ENCODE peak calls at places on chromosomes 4 and X, in six cellular contexts. One of them, this sample, is unnamed.

GRCh38 chr4:53196872-53197759 is 168.7 kb downstream of the SCFD2 start:
- DNase-seq in GM23338: peak; percentile 85
- DNase-seq in tibial nerve: peak; percentile 9
- DNase-seq in A549: peak; percentile 69
- DNase-seq in endothelial cell of umbilical vein: peak; percentile 84
- DNase-seq in upper lobe of right lung: no peak
- DNase-seq in this sample: no peak

GRCh38 chrX:24306430-24306829 is 7.4 kb downstream of the SUPT20HL2 start:
- DNase-seq in GM23338: peak; percentile 27
- DNase-seq in tibial nerve: no peak
- DNase-seq in A549: no peak
- DNase-seq in endothelial cell of umbilical vein: peak; percentile 1
- DNase-seq in upper lobe of right lung: no peak
- DNase-seq in this sample: no peak

GRCh38 chr4:169315530-169316306 is 45.0 kb upstream of the SH3RF1 start:
- DNase-seq in GM23338: peak; percentile 4
- DNase-seq in tibial nerve: no peak
- DNase-seq in A549: peak; percentile 9
- DNase-seq in endothelial cell of umbilical vein: peak; percentile 30
- DNase-seq in upper lobe of right lung: no peak
- DNase-seq in this sample: no peak

GRCh38 chr4:78014889-78015886 is 41.9 kb upstream of the FRAS1 start:
- DNase-seq in GM23338: no peak
- DNase-seq in tibial nerve: no peak
- DNase-seq in A549: no peak
- DNase-seq in endothelial cell of umbilical vein: no peak
- DNase-seq in upper lobe of right lung: no peak
- DNase-seq in this sample: no peak

GRCh38 chrX:78923198-78924015 is 21.8 kb upstream of the P2RY10 start:
- DNase-seq in GM23338: no peak
- DNase-seq in tibial nerve: no peak
- DNase-seq in A549: peak; percentile 0
- DNase-seq in endothelial cell of umbilical vein: no peak
- DNase-seq in upper lobe of right lung: no peak
- DNase-seq in this sample: no peak

GRCh38 chrX:1242901-1243402 is 25.7 kb upstream of the CSF2RA start:
- DNase-seq in GM23338: peak; percentile 54
- DNase-seq in tibial nerve: no peak
- DNase-seq in A549: peak; percentile 59
- DNase-seq in endothelial cell of umbilical vein: no peak
- DNase-seq in upper lobe of right lung: no peak
- DNase-seq in this sample: no peak

GRCh38 chrX:130771648-130772312 is 131.2 kb downstream of the ENOX2 start:
- DNase-seq in GM23338: no peak
- DNase-seq in tibial nerve: no peak
- DNase-seq in A549: no peak
- DNase-seq in endothelial cell of umbilical vein: no peak
- DNase-seq in upper lobe of right lung: no peak
- DNase-seq in this sample: no peak

GRCh38 chrX:24955372-24955771 is 60.4 kb downstream of the ARX start:
- DNase-seq in GM23338: no peak
- DNase-seq in tibial nerve: no peak
- DNase-seq in A549: no peak
- DNase-seq in endothelial cell of umbilical vein: no peak
- DNase-seq in upper lobe of right lung: no peak
- DNase-seq in this sample: no peak

GRCh38 chr4:23871420-23871819 is 18.4 kb downstream of the PPARGC1A start:
- DNase-seq in GM23338: no peak
- DNase-seq in tibial nerve: no peak
- DNase-seq in A549: no peak
- DNase-seq in endothelial cell of umbilical vein: no peak
- DNase-seq in upper lobe of right lung: no peak
- DNase-seq in this sample: no peak

GRCh38 chr4:183200453-183200852 is 101.4 kb downstream of the WWC2 start:
- DNase-seq in GM23338: no peak
- DNase-seq in tibial nerve: no peak
- DNase-seq in A549: peak; percentile 46
- DNase-seq in endothelial cell of umbilical vein: peak; percentile 93
- DNase-seq in upper lobe of right lung: peak; percentile 88
- DNase-seq in this sample: peak; percentile 85

GRCh38 chr4:108345862-108346530 is 177.3 kb upstream of the LEF1 start:
- DNase-seq in GM23338: no peak
- DNase-seq in tibial nerve: no peak
- DNase-seq in A549: no peak
- DNase-seq in endothelial cell of umbilical vein: no peak
- DNase-seq in upper lobe of right lung: no peak
- DNase-seq in this sample: no peak

GRCh38 chrX:43065978-43066377 is 288.0 kb upstream of the PPP1R2C start:
- DNase-seq in GM23338: no peak
- DNase-seq in tibial nerve: no peak
- DNase-seq in A549: no peak
- DNase-seq in endothelial cell of umbilical vein: peak; percentile 3
- DNase-seq in upper lobe of right lung: no peak
- DNase-seq in this sample: no peak

GRCh38 chr4:78878031-78878430 is 61.2 kb downstream of the PAQR3 start:
- DNase-seq in GM23338: no peak
- DNase-seq in tibial nerve: no peak
- DNase-seq in A549: no peak
- DNase-seq in endothelial cell of umbilical vein: no peak
- DNase-seq in upper lobe of right lung: no peak
- DNase-seq in this sample: no peak

GRCh38 chrX:14357314-14357713 is 172.0 kb upstream of the GLRA2 start:
- DNase-seq in GM23338: no peak
- DNase-seq in tibial nerve: no peak
- DNase-seq in A549: no peak
- DNase-seq in endothelial cell of umbilical vein: no peak
- DNase-seq in upper lobe of right lung: no peak
- DNase-seq in this sample: no peak

GRCh38 chr4:137307806-137308205 is 224.5 kb downstream of the PCDH18 start:
- DNase-seq in GM23338: no peak
- DNase-seq in tibial nerve: peak; percentile 58
- DNase-seq in A549: no peak
- DNase-seq in endothelial cell of umbilical vein: no peak
- DNase-seq in upper lobe of right lung: no peak
- DNase-seq in this sample: no peak
- TF ChIP-seq CTCF in GM23338: no peak
- TF ChIP-seq CTCF in tibial nerve: no peak
- TF ChIP-seq CTCF in A549: no peak
- TF ChIP-seq CTCF in endothelial cell of umbilical vein: no peak
- TF ChIP-seq CTCF in upper lobe of right lung: no peak
- TF ChIP-seq CTCF in this sample: no peak

GRCh38 chr4:5120067-5120466 is 68.8 kb downstream of the STK32B start:
- DNase-seq in GM23338: no peak
- DNase-seq in tibial nerve: no peak
- DNase-seq in A549: no peak
- DNase-seq in endothelial cell of umbilical vein: no peak
- DNase-seq in upper lobe of right lung: no peak
- DNase-seq in this sample: no peak
- H3K27ac ChIP-seq in GM23338: no peak overlapping the region
- H3K27ac ChIP-seq in tibial nerve: no peak overlapping the region
- H3K27ac ChIP-seq in A549: no peak overlapping the region
- H3K27ac ChIP-seq in endothelial cell of umbilical vein: no peak overlapping the region
- H3K27ac ChIP-seq in upper lobe of right lung: no peak overlapping the region
- H3K27ac ChIP-seq in this sample: no peak overlapping the region

GRCh38 chr4:173182403-173182802 is 13.8 kb downstream of the GALNT7 start:
- DNase-seq in GM23338: no peak
- DNase-seq in tibial nerve: no peak
- DNase-seq in A549: peak; percentile 81
- DNase-seq in endothelial cell of umbilical vein: peak; percentile 48
- DNase-seq in upper lobe of right lung: no peak
- DNase-seq in this sample: no peak

GRCh38 chr4:173178144-173178543 is 9.5 kb downstream of the GALNT7 start:
- DNase-seq in GM23338: no peak
- DNase-seq in tibial nerve: no peak
- DNase-seq in A549: no peak
- DNase-seq in endothelial cell of umbilical vein: no peak
- DNase-seq in upper lobe of right lung: no peak
- DNase-seq in this sample: no peak

GRCh38 chr4:173177232-173177631 is 8.6 kb downstream of the GALNT7 start:
- DNase-seq in GM23338: no peak
- DNase-seq in tibial nerve: no peak
- DNase-seq in A549: no peak
- DNase-seq in endothelial cell of umbilical vein: no peak
- DNase-seq in upper lobe of right lung: no peak
- DNase-seq in this sample: no peak

GRCh38 chr4:173185832-173186545 is 17.4 kb downstream of the GALNT7 start:
- DNase-seq in GM23338: no peak
- DNase-seq in tibial nerve: no peak
- DNase-seq in A549: peak; percentile 18
- DNase-seq in endothelial cell of umbilical vein: peak; percentile 86
- DNase-seq in upper lobe of right lung: no peak
- DNase-seq in this sample: no peak

GRCh38 chr4:173181769-173182374 is 13.3 kb downstream of the GALNT7 start:
- DNase-seq in GM23338: no peak
- DNase-seq in tibial nerve: no peak
- DNase-seq in A549: peak; percentile 32
- DNase-seq in endothelial cell of umbilical vein: peak; percentile 88
- DNase-seq in upper lobe of right lung: no peak
- DNase-seq in this sample: no peak
- H3K4me1 ChIP-seq in GM23338: peaks cover 9% of the 10 kb centered on the region
- H3K4me1 ChIP-seq in tibial nerve: no peaks in the 10 kb centered on the region
- H3K4me1 ChIP-seq in A549: peaks cover 88% of the 10 kb centered on the region
- H3K4me1 ChIP-seq in endothelial cell of umbilical vein: peaks cover 46% of the 10 kb centered on the region
- H3K4me1 ChIP-seq in upper lobe of right lung: peaks cover 16% of the 10 kb centered on the region
- H3K4me1 ChIP-seq in this sample: peaks cover 42% of the 10 kb centered on the region

DNA sequence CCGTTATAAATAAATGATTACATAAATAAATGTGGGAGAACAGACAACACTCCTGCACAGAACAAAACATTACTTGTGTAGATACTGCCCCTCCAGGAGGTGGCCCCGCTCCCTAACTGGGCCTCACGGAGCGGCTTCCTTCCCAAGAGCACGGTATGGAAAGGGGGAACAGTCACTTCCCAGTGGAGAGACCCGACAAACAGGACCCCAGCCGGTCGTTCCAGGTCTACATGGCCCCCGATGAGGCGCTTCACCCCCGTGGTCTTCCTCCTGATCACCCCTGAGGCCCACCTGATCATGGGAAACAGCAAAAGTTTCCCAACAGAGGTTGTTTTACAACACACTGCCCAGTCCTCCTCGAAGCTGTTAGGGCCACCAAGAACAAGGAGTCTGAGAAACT is 6.6 kb upstream of the SLC6A8 start:
- DNase-seq in GM23338: no peak
- DNase-seq in tibial nerve: no peak
- DNase-seq in A549: no peak
- DNase-seq in endothelial cell of umbilical vein: no peak
- DNase-seq in upper lobe of right lung: no peak
- DNase-seq in this sample: peak; percentile 35
- TF ChIP-seq CTCF in GM23338: peak; percentile 15
- TF ChIP-seq CTCF in tibial nerve: no peak
- TF ChIP-seq CTCF in A549: no peak
- TF ChIP-seq CTCF in endothelial cell of umbilical vein: no peak
- TF ChIP-seq CTCF in upper lobe of right lung: no peak
- TF ChIP-seq CTCF in this sample: no peak

This sample was measured in pancreas.